ENCODE peak calls at places on chromosome 17, in six cellular contexts. One of them, this sample, is unnamed.

GRCh38 chr17:75757086-75757681 is 7.8 kb downstream of the GALK1 start:
- DNase-seq in pulmonary artery endothelial cell: no peak
- DNase-seq in naive thymus-derived CD4-positive, alpha-beta T cell: no peak
- DNase-seq in A549: no peak
- DNase-seq in amniotic stem cell: no peak
- DNase-seq in erythroblast: no peak
- DNase-seq in this sample: peak

GRCh38 chr17:49200423-49201083 is 9.8 kb downstream of the GNGT2 start:
- DNase-seq in pulmonary artery endothelial cell: no peak
- DNase-seq in naive thymus-derived CD4-positive, alpha-beta T cell: no peak
- DNase-seq in A549: no peak
- DNase-seq in amniotic stem cell: no peak
- DNase-seq in erythroblast: no peak
- DNase-seq in this sample: no peak

GRCh38 chr17:48541036-48541573 is 3.8 kb downstream of the HOXB2 start:
- DNase-seq in pulmonary artery endothelial cell: no peak
- DNase-seq in naive thymus-derived CD4-positive, alpha-beta T cell: no peak
- DNase-seq in A549: no peak
- DNase-seq in amniotic stem cell: no peak
- DNase-seq in erythroblast: peak
- DNase-seq in this sample: no peak

GRCh38 chr17:5419959-5420653 is at the start of gene RPAIN:
- DNase-seq in pulmonary artery endothelial cell: peak
- DNase-seq in naive thymus-derived CD4-positive, alpha-beta T cell: peak
- DNase-seq in A549: peak
- DNase-seq in amniotic stem cell: peak
- DNase-seq in erythroblast: peak
- DNase-seq in this sample: peak

GRCh38 chr17:72411124-72411563 is 290.3 kb downstream of the SOX9 start:
- DNase-seq in pulmonary artery endothelial cell: no peak
- DNase-seq in naive thymus-derived CD4-positive, alpha-beta T cell: no peak
- DNase-seq in A549: no peak
- DNase-seq in amniotic stem cell: no peak
- DNase-seq in erythroblast: no peak
- DNase-seq in this sample: peak

GRCh38 chr17:30433514-30433913 is 43.7 kb upstream of the GOSR1 start:
- DNase-seq in pulmonary artery endothelial cell: peak
- DNase-seq in naive thymus-derived CD4-positive, alpha-beta T cell: no peak
- DNase-seq in A549: peak
- DNase-seq in amniotic stem cell: peak
- DNase-seq in erythroblast: peak
- DNase-seq in this sample: no peak

GRCh38 chr17:30363715-30364202 is 15.0 kb upstream of the CPD start:
- DNase-seq in pulmonary artery endothelial cell: no peak
- DNase-seq in naive thymus-derived CD4-positive, alpha-beta T cell: peak
- DNase-seq in A549: no peak
- DNase-seq in amniotic stem cell: no peak
- DNase-seq in erythroblast: no peak
- DNase-seq in this sample: peak

GRCh38 chr17:74493381-74493833 is 27.0 kb downstream of the CD300A start:
- DNase-seq in pulmonary artery endothelial cell: no peak
- DNase-seq in naive thymus-derived CD4-positive, alpha-beta T cell: peak
- DNase-seq in A549: peak
- DNase-seq in amniotic stem cell: no peak
- DNase-seq in erythroblast: peak
- DNase-seq in this sample: peak

GRCh38 chr17:5241861-5242671 is 7.4 kb upstream of the SCIMP start:
- DNase-seq in pulmonary artery endothelial cell: no peak
- DNase-seq in naive thymus-derived CD4-positive, alpha-beta T cell: peak
- DNase-seq in A549: no peak
- DNase-seq in amniotic stem cell: no peak
- DNase-seq in erythroblast: no peak
- DNase-seq in this sample: no peak

GRCh38 chr17:27038676-27039075 is 255.2 kb upstream of the WSB1 start:
- DNase-seq in pulmonary artery endothelial cell: no peak
- DNase-seq in naive thymus-derived CD4-positive, alpha-beta T cell: no peak
- DNase-seq in A549: no peak
- DNase-seq in amniotic stem cell: no peak
- DNase-seq in erythroblast: no peak
- DNase-seq in this sample: no peak

GRCh38 chr17:16953841-16954240 is 18.1 kb downstream of the TNFRSF13B start:
- DNase-seq in pulmonary artery endothelial cell: no peak
- DNase-seq in naive thymus-derived CD4-positive, alpha-beta T cell: no peak
- DNase-seq in A549: no peak
- DNase-seq in amniotic stem cell: no peak
- DNase-seq in erythroblast: no peak
- DNase-seq in this sample: no peak

GRCh38 chr17:73189417-73190099 is 3.3 kb upstream of the COG1 start:
- DNase-seq in pulmonary artery endothelial cell: no peak
- DNase-seq in naive thymus-derived CD4-positive, alpha-beta T cell: no peak
- DNase-seq in A549: peak
- DNase-seq in amniotic stem cell: peak
- DNase-seq in erythroblast: peak
- DNase-seq in this sample: peak